ENCODE peak calls at places on chromosomes 13 and 19, in six cellular contexts. One of them, this sample, is unnamed.

GRCh38 chr13:23743269-23743668 is 145.9 kb downstream of the MIPEP start:
- DNase-seq in H1: no peak
- DNase-seq in HepG2: no peak
- DNase-seq in GM12892: no peak
- DNase-seq in K562: no peak
- DNase-seq in GM12878: no peak
- DNase-seq in this sample: no peak

GRCh38 chr19:44602071-44602470 is 11.3 kb upstream of the IGSF23 start:
- DNase-seq in H1: no peak
- DNase-seq in HepG2: no peak
- DNase-seq in GM12892: no peak
- DNase-seq in K562: no peak
- DNase-seq in GM12878: no peak
- DNase-seq in this sample: no peak

GRCh38 chr19:19860756-19861390 is 4.8 kb upstream of the ZNF253 start:
- DNase-seq in H1: peak; percentile 93
- DNase-seq in HepG2: no peak
- DNase-seq in GM12892: no peak
- DNase-seq in K562: peak; percentile 16
- DNase-seq in GM12878: no peak
- DNase-seq in this sample: no peak

GRCh38 chr19:49362926-49363264 is 679 bp upstream of the TEAD2 start:
- DNase-seq in H1: no peak
- DNase-seq in HepG2: peak; percentile 24
- DNase-seq in GM12892: no peak
- DNase-seq in K562: no peak
- DNase-seq in GM12878: no peak
- DNase-seq in this sample: no peak

GRCh38 chr13:42762251-42762650 is 19.1 kb upstream of the FAM216B start:
- DNase-seq in H1: no peak
- DNase-seq in HepG2: no peak
- DNase-seq in GM12892: no peak
- DNase-seq in K562: no peak
- DNase-seq in GM12878: no peak
- DNase-seq in this sample: no peak

GRCh38 chr19:53659292-53659691 is 27.5 kb downstream of the DPRX start:
- DNase-seq in H1: peak; percentile 65
- DNase-seq in HepG2: peak; percentile 65
- DNase-seq in GM12892: no peak
- DNase-seq in K562: peak; percentile 29
- DNase-seq in GM12878: no peak
- DNase-seq in this sample: no peak

GRCh38 chr13:99417821-99418662 is 83.2 kb upstream of the TM9SF2 start:
- DNase-seq in H1: no peak
- DNase-seq in HepG2: no peak
- DNase-seq in GM12892: no peak
- DNase-seq in K562: no peak
- DNase-seq in GM12878: no peak
- DNase-seq in this sample: no peak

GRCh38 chr13:110232756-110233155 is 74.2 kb downstream of the COL4A1 start:
- DNase-seq in H1: no peak
- DNase-seq in HepG2: no peak
- DNase-seq in GM12892: no peak
- DNase-seq in K562: no peak
- DNase-seq in GM12878: no peak
- DNase-seq in this sample: no peak

GRCh38 chr13:105342421-105342820 is 1193.0 kb downstream of the EFNB2 start:
- DNase-seq in H1: no peak
- DNase-seq in HepG2: no peak
- DNase-seq in GM12892: no peak
- DNase-seq in K562: no peak
- DNase-seq in GM12878: no peak
- DNase-seq in this sample: no peak

GRCh38 chr13:40113644-40114304 is 458.3 kb downstream of the COG6 start:
- DNase-seq in H1: no peak
- DNase-seq in HepG2: no peak
- DNase-seq in GM12892: no peak
- DNase-seq in K562: no peak
- DNase-seq in GM12878: no peak
- DNase-seq in this sample: no peak

GRCh38 chr19:5623397-5624153 is 692 bp downstream of the SAFB start:
- DNase-seq in H1: no peak
- DNase-seq in HepG2: no peak
- DNase-seq in GM12892: no peak
- DNase-seq in K562: peak; percentile 47
- DNase-seq in GM12878: no peak
- DNase-seq in this sample: no peak

GRCh38 chr19:5487222-5487621 is 32.0 kb downstream of the ZNRF4 start:
- DNase-seq in H1: no peak
- DNase-seq in HepG2: no peak
- DNase-seq in GM12892: no peak
- DNase-seq in K562: no peak
- DNase-seq in GM12878: no peak
- DNase-seq in this sample: no peak

GRCh38 chr19:54461201-54462071 is 2.1 kb downstream of the LENG9 start:
- DNase-seq in H1: no peak
- DNase-seq in HepG2: no peak
- DNase-seq in GM12892: no peak
- DNase-seq in K562: no peak
- DNase-seq in GM12878: no peak
- DNase-seq in this sample: no peak

DNA sequence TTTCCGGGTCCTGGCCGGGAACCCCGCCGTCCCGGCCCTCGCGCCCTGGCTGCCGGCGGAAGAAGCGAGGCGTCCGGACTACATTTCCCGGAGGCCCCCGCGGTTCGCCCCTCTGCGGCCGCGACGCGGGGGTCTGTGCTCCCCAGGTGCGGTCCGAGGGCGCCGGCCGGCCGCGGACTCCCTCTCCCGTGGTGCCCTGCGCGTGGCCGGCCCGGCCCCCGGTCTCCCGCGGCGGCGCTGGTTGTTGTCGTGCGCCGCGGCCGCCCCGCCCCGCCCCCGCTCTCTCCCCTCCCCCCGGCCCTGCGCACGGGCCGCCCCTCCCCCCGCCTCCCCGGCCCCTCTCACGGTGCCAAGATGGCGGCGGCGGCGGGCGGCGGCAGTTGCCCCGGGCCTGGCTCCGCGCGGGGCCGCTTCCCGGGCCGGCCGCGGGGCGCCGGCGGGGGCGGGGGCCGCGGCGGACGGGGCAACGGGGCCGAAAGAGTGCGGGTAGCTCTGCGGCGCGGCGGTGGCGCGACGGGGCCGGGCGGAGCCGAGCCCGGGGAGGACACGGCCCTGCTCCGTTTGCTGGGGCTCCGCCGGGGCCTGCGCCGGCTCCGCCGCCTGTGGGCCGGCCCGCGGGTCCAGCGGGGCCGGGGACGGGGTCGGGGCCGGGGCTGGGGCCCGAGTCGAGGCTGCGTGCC is at the start of gene KMT2B:
- DNase-seq in H1: no peak
- DNase-seq in HepG2: no peak
- DNase-seq in GM12892: peak; percentile 99
- DNase-seq in K562: peak; percentile 93
- DNase-seq in GM12878: no peak
- DNase-seq in this sample: peak; percentile 99
- TF ChIP-seq POLR2A in H1: no peak
- TF ChIP-seq POLR2A in HepG2: no peak
- TF ChIP-seq POLR2A in GM12892: peak; percentile 38
- TF ChIP-seq POLR2A in K562: no peak
- TF ChIP-seq POLR2A in GM12878: peak; percentile 26
- TF ChIP-seq POLR2A in this sample: no peak

GRCh38 chr13:108213946-108214345 is 1.4 kb downstream of the LIG4 start:
- DNase-seq in H1: no peak
- DNase-seq in HepG2: no peak
- DNase-seq in GM12892: no peak
- DNase-seq in K562: no peak
- DNase-seq in GM12878: no peak
- DNase-seq in this sample: no peak

GRCh38 chr13:108218044-108218974 is at the start of gene ABHD13:
- DNase-seq in H1: peak; percentile 79
- DNase-seq in HepG2: peak; percentile 89
- DNase-seq in GM12892: peak; percentile 78
- DNase-seq in K562: peak; percentile 88
- DNase-seq in GM12878: peak; percentile 54
- DNase-seq in this sample: peak; percentile 85

GRCh38 chr13:108214511-108215383 is 589 bp downstream of the LIG4 start:
- DNase-seq in H1: no peak
- DNase-seq in HepG2: no peak
- DNase-seq in GM12892: no peak
- DNase-seq in K562: no peak
- DNase-seq in GM12878: no peak
- DNase-seq in this sample: peak; percentile 20

GRCh38 chr13:108215428-108215827 is at the start of gene LIG4:
- DNase-seq in H1: peak; percentile 93
- DNase-seq in HepG2: peak; percentile 79
- DNase-seq in GM12892: peak; percentile 76
- DNase-seq in K562: peak; percentile 78
- DNase-seq in GM12878: peak; percentile 53
- DNase-seq in this sample: peak; percentile 79

DNA sequence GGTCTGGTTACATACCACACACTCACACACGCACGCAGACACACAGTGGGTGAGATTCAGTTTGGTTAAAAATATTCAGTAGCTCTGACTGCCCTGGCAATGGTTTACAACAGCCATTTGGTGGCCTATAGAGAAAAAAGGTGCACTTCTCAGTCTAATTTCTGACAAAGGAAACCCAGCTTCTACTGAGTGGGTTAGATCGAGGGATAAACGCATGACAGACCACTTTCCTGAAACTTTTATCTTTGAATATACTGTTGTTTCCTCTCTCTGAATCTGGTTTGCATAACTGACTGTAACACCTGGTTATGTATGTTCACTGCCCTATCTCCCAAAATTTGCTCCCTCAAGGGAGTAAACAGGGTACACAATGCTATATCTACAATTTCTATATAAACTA is 2.4 kb downstream of the LIG4 start:
- DNase-seq in H1: no peak
- DNase-seq in HepG2: no peak
- DNase-seq in GM12892: no peak
- DNase-seq in K562: no peak
- DNase-seq in GM12878: no peak
- DNase-seq in this sample: no peak
- TF ChIP-seq TAF1 in H1: no peak
- TF ChIP-seq TAF1 in HepG2: no peak
- TF ChIP-seq TAF1 in GM12892: no peak
- TF ChIP-seq TAF1 in K562: no peak
- TF ChIP-seq TAF1 in GM12878: no peak
- TF ChIP-seq TAF1 in this sample: no peak

DNA sequence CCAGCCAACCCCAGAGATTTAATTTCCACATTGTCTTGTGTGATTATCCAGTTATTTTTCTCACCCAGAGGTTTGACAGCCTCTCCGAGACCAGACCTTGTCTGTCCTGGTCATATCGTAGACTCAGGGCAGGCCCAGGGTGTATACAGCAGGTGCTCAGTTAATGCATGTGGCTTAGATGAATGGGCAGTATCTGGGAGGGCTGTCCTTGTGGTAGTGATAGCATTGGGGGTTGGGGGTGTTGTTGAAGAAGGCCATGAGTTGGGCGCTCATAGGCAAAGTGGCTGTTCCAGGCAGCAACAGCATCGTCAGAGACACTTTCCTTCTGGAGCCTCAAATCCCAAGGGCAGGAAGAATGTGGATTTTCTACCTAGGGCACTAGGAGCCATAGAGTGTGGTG is 16.9 kb downstream of the MAST3 start:
- DNase-seq in H1: no peak
- DNase-seq in HepG2: no peak
- DNase-seq in GM12892: no peak
- DNase-seq in K562: no peak
- DNase-seq in GM12878: no peak
- DNase-seq in this sample: no peak
- TF ChIP-seq POLR2A in H1: no peak
- TF ChIP-seq POLR2A in HepG2: no peak
- TF ChIP-seq POLR2A in GM12892: no peak
- TF ChIP-seq POLR2A in K562: no peak
- TF ChIP-seq POLR2A in GM12878: no peak
- TF ChIP-seq POLR2A in this sample: no peak

GRCh38 chr19:37572203-37572602 is 22.4 kb downstream of the ZNF571 start:
- DNase-seq in H1: no peak
- DNase-seq in HepG2: no peak
- DNase-seq in GM12892: no peak
- DNase-seq in K562: no peak
- DNase-seq in GM12878: no peak
- DNase-seq in this sample: no peak
- TF ChIP-seq TAF1 in H1: no peak
- TF ChIP-seq TAF1 in HepG2: no peak
- TF ChIP-seq TAF1 in GM12892: no peak
- TF ChIP-seq TAF1 in K562: no peak
- TF ChIP-seq TAF1 in GM12878: no peak
- TF ChIP-seq TAF1 in this sample: no peak

DNA sequence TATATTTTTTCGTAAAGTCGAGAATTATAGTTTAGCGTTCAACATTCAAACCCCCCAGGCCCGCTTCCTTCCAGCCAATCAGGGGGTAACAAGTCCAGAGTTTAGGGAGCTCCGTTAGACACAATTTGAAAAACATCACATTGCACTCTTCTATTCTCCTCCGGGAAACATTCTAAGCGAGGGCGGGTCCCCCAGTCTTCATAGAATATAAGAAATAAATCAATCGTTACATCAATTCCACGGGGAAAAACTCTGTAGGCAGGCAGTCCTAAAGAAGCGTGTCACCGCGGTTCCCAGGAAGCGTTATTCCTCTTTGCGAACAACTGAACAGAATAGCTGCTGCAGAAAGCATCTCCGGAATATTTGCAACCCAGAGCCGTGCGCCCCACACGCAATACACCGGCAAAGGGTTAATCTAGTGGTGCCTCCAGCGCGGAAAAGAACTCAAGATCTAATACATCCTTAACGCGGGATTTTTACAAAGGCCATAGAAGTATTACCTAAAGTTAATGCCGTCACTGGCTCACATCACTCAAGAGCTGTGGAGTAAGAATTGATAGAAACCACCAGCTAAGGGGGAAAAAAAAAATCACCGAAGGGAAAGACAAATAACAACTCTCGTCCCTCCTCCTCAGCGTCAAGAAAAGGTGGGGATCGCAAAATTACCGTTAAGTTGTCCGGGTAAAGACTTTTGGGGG is 65.1 kb downstream of the KCNRG start:
- DNase-seq in H1: no peak
- DNase-seq in HepG2: peak; percentile 23
- DNase-seq in GM12892: no peak
- DNase-seq in K562: peak; percentile 22
- DNase-seq in GM12878: no peak
- DNase-seq in this sample: no peak
- TF ChIP-seq POLR2A in H1: no peak
- TF ChIP-seq POLR2A in HepG2: no peak
- TF ChIP-seq POLR2A in GM12892: no peak
- TF ChIP-seq POLR2A in K562: no peak
- TF ChIP-seq POLR2A in GM12878: no peak
- TF ChIP-seq POLR2A in this sample: no peak